ENCODE peak calls at places on chromosomes 5 and 9, in four cellular contexts. One of them, this sample, is unnamed.

GRCh38 chr5:133792025-133792424 is 176.4 kb downstream of the C5orf15 start:
- DNase-seq in posterior cingulate gyrus: no peak
- DNase-seq in HuH-7.5: no peak
- DNase-seq in mesenchymal stem cell: no peak
- DNase-seq in this sample: no peak

GRCh38 chr9:123680382-123680781 is 249.5 kb downstream of the DENND1A start:
- DNase-seq in posterior cingulate gyrus: no peak
- DNase-seq in HuH-7.5: no peak
- DNase-seq in mesenchymal stem cell: no peak
- DNase-seq in this sample: no peak

GRCh38 chr5:57450991-57451876 is 31.4 kb downstream of the ACTBL2 start:
- DNase-seq in posterior cingulate gyrus: no peak
- DNase-seq in HuH-7.5: no peak
- DNase-seq in mesenchymal stem cell: no peak
- DNase-seq in this sample: no peak

GRCh38 chr9:136713555-136713949 is 1.2 kb downstream of the DIPK1B start:
- DNase-seq in posterior cingulate gyrus: no peak
- DNase-seq in HuH-7.5: no peak
- DNase-seq in mesenchymal stem cell: no peak
- DNase-seq in this sample: no peak

GRCh38 chr9:105877719-105878118 is 183.4 kb downstream of the TMEM38B start:
- DNase-seq in posterior cingulate gyrus: no peak
- DNase-seq in HuH-7.5: no peak
- DNase-seq in mesenchymal stem cell: no peak
- DNase-seq in this sample: no peak

GRCh38 chr5:26757941-26758340 is 280.4 kb downstream of the CDH9 start:
- DNase-seq in posterior cingulate gyrus: no peak
- DNase-seq in HuH-7.5: no peak
- DNase-seq in mesenchymal stem cell: no peak
- DNase-seq in this sample: no peak

GRCh38 chr9:130895038-130895437 is 1.6 kb downstream of the QRFP start:
- DNase-seq in posterior cingulate gyrus: no peak
- DNase-seq in HuH-7.5: no peak
- DNase-seq in mesenchymal stem cell: no peak
- DNase-seq in this sample: no peak

GRCh38 chr9:126687868-126688503 is 74.3 kb downstream of the LMX1B start:
- DNase-seq in posterior cingulate gyrus: peak; percentile 75
- DNase-seq in HuH-7.5: no peak
- DNase-seq in mesenchymal stem cell: no peak
- DNase-seq in this sample: no peak

GRCh38 chr5:90408571-90409317 is 812 bp downstream of the CETN3 start:
- DNase-seq in posterior cingulate gyrus: no peak
- DNase-seq in HuH-7.5: peak; percentile 7
- DNase-seq in mesenchymal stem cell: no peak
- DNase-seq in this sample: no peak

GRCh38 chr9:89655990-89656657 is 51.3 kb downstream of the GADD45G start:
- DNase-seq in posterior cingulate gyrus: peak; percentile 79
- DNase-seq in HuH-7.5: no peak
- DNase-seq in mesenchymal stem cell: no peak
- DNase-seq in this sample: no peak

GRCh38 chr5:177529247-177529901 is 12.6 kb upstream of the DDX41 start:
- DNase-seq in posterior cingulate gyrus: no peak
- DNase-seq in HuH-7.5: no peak
- DNase-seq in mesenchymal stem cell: no peak
- DNase-seq in this sample: no peak

GRCh38 chr5:59661939-59662615 is 231.4 kb downstream of the PDE4D start:
- DNase-seq in posterior cingulate gyrus: no peak
- DNase-seq in HuH-7.5: no peak
- DNase-seq in mesenchymal stem cell: peak; percentile 47
- DNase-seq in this sample: no peak

This sample was measured in Right ventricle myocardium superior.